ENCODE peak calls at places on chromosomes 7 and 10, in four cellular contexts. J, B, Q and H are unnamed samples.
A peak's percentile ranks its signal among the peaks of the same experiment; 100 is the strongest.

GRCh38 chr7:155388561-155388960 is 69.4 kb upstream of the EN2 start:
- DNase-seq in J (no peak), B (no peak), Q (no peak), H (no peak)

GRCh38 chr10:24465124-24465874 is 256.4 kb downstream of the KIAA1217 start:
- DNase-seq in J (no peak), B (peak; percentile 74), Q (no peak), H (no peak)

GRCh38 chr10:131739201-131739600 is 161.6 kb upstream of the PPP2R2D start:
- DNase-seq in J (no peak), B (no peak), Q (no peak), H (no peak)

GRCh38 chr7:119482209-119482608 is 790.8 kb upstream of the KCND2 start:
- DNase-seq in J (peak; percentile 43), B (no peak), Q (no peak), H (no peak)

GRCh38 chr10:93495654-93496321 is 624 bp upstream of the CEP55 start:
- DNase-seq in J (no peak), B (no peak), Q (peak; percentile 27), H (peak; percentile 11)

GRCh38 chr10:14822879-14823755 is 14.7 kb downstream of the CDNF start:
- DNase-seq in J (peak; percentile 16), B (no peak), Q (peak; percentile 23), H (peak; percentile 43)

GRCh38 chr7:17166824-17167379 is 131.6 kb upstream of the AHR start:
- DNase-seq in J (no peak), B (no peak), Q (no peak), H (no peak)

GRCh38 chr7:75869776-75870379 is 9.0 kb upstream of the RHBDD2 start:
- DNase-seq in J (no peak), B (no peak), Q (no peak), H (no peak)

GRCh38 chr10:104128214-104128613 is 6.2 kb downstream of the SFR1 start:
- DNase-seq in J (no peak), B (no peak), Q (no peak), H (no peak)

GRCh38 chr10:30820282-30820991 is 190.9 kb upstream of the LYZL2 start:
- DNase-seq in J (no peak), B (no peak), Q (no peak), H (no peak)

GRCh38 chr7:149224352-149224751 is 15.1 kb upstream of the ZNF212 start:
- DNase-seq in J (no peak), B (no peak), Q (no peak), H (no peak)

GRCh38 chr7:4200546-4201094 is 481.5 kb upstream of the FOXK1 start:
- DNase-seq in J (no peak), B (no peak), Q (no peak), H (no peak)

GRCh38 chr7:129535896-129536295 is 33.6 kb downstream of the SMKR1 start:
- DNase-seq in J (no peak), B (no peak), Q (no peak), H (peak; percentile 4)

GRCh38 chr10:124420254-124420653 is 1.5 kb upstream of the OAT start:
- DNase-seq in J (no peak), B (peak; percentile 69), Q (no peak), H (no peak)

GRCh38 chr7:40015790-40016296 is 65.8 kb downstream of the CDK13 start:
- DNase-seq in J (no peak), B (no peak), Q (no peak), H (no peak)

GRCh38 chr10:126917975-126918908 is 13.0 kb downstream of the DOCK1 start:
- DNase-seq in J (no peak), B (no peak), Q (no peak), H (no peak)

GRCh38 chr10:51765284-51765971 is 66.0 kb upstream of the CSTF2T start:
- DNase-seq in J (no peak), B (no peak), Q (no peak), H (no peak)

GRCh38 chr10:30219977-30220751 is 128.9 kb downstream of the MTPAP start:
- DNase-seq in J (no peak), B (no peak), Q (no peak), H (no peak)

GRCh38 chr10:78359641-78360091 is 326.0 kb downstream of the RPS24 start:
- DNase-seq in J (no peak), B (no peak), Q (no peak), H (no peak)

GRCh38 chr10:97673736-97674525 is 13.1 kb downstream of the AVPI1 start:
- DNase-seq in J (no peak), B (no peak), Q (no peak), H (no peak)

GRCh38 chr10:124916585-124917167 is 25.2 kb upstream of the ZRANB1 start:
- DNase-seq in J (peak; percentile 90), B (peak; percentile 99), Q (peak; percentile 98), H (peak; percentile 95)

GRCh38 chr10:110903280-110904278 is 15.4 kb downstream of the BBIP1 start:
- DNase-seq in J (no peak), B (no peak), Q (no peak), H (no peak)

DNA sequence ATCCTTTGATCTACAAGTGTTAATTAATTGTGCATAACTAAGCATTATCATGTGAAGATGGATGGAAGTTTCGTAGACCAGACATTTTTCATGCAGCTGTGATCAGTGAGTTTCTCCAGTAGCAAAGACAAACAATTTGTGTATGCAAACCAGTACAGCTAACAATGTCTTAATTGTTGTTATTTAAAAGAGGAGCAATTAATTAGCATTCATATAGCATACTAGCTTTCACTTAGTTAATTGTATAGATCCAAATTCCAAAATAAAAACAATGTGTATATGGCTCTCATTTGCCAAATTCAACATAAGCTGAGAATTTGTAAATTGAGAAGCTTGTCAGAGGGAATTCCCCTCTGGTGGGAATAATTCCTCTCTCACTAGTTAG is 22.6 kb upstream of the PRKCQ start:
- DNase-seq in J (no peak), B (no peak), Q (no peak), H (no peak)
- H3K27ac ChIP-seq in J (no peak overlapping the region), B (no peak overlapping the region), Q (no peak overlapping the region), H (no peak overlapping the region)

GRCh38 chr7:102317231-102318059 is 30.8 kb downstream of the SH2B2 start:
- DNase-seq in J (no peak), B (peak; percentile 24), Q (no peak), H (no peak)
- H3K4me3 ChIP-seq in J (no peak overlapping the region), B (no peak overlapping the region), Q (no peak overlapping the region), H (no peak overlapping the region)

GRCh38 chr7:90739731-90740130 is 143.6 kb downstream of the CDK14 start:
- DNase-seq in J (no peak), B (no peak), Q (no peak), H (no peak)

GRCh38 chr7:90736968-90737939 is 141.1 kb downstream of the CDK14 start:
- DNase-seq in J (no peak), B (no peak), Q (no peak), H (no peak)

GRCh38 chr7:90738249-90738648 is 142.1 kb downstream of the CDK14 start:
- DNase-seq in J (no peak), B (no peak), Q (no peak), H (no peak)

GRCh38 chr7:90743626-90744025 is 147.5 kb downstream of the CDK14 start:
- DNase-seq in J (no peak), B (no peak), Q (no peak), H (no peak)

DNA sequence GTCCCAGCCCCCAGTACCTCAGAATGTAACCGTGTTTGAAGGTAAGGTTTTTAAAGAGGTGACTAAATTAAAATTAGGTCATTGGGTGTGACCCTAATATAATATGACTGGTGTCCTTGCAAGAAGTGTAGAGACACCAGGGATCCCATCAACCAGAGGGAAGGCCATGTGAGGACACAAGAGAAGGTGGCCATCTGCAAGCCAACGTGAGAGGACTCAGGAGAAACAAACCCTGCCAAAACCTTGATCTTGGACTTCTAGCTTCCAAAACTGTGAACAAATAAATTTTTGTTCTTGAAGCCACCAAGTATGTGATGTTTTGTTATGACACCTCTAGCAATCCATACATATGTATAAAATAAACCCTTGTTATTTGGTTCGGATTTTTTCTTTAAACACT is 144.2 kb downstream of the CDK14 start:
- DNase-seq in J (no peak), B (no peak), Q (no peak), H (no peak)
- H3K36me3 ChIP-seq in J (no peaks in the 10 kb centered on the region), B (no peaks in the 10 kb centered on the region), Q (peaks cover 4% of the 10 kb centered on the region), H (no peaks in the 10 kb centered on the region)

DNA sequence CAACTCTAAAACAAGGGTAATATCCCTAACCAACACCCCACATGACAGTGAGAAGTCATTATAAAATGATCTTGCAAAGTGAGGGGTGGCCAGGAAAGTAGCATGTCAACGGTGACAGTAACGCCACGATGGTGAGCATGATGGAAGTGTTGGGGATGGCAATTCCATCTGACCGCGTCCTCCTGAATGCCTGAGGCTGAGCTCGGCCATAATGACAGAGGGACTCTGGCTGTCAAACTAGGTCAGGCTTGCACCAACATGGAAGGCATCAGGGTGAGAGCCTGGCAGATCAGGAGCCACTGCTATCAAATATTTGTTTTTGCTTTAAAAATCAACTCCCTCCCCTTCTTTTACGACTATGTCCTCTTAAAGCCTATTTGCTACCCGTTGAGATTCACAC is 55.7 kb upstream of the EFCAB10 start:
- DNase-seq in J (no peak), B (no peak), Q (no peak), H (no peak)
- H3K27ac ChIP-seq in J (no peak overlapping the region), B (no peak overlapping the region), Q (no peak overlapping the region), H (no peak overlapping the region)

DNA sequence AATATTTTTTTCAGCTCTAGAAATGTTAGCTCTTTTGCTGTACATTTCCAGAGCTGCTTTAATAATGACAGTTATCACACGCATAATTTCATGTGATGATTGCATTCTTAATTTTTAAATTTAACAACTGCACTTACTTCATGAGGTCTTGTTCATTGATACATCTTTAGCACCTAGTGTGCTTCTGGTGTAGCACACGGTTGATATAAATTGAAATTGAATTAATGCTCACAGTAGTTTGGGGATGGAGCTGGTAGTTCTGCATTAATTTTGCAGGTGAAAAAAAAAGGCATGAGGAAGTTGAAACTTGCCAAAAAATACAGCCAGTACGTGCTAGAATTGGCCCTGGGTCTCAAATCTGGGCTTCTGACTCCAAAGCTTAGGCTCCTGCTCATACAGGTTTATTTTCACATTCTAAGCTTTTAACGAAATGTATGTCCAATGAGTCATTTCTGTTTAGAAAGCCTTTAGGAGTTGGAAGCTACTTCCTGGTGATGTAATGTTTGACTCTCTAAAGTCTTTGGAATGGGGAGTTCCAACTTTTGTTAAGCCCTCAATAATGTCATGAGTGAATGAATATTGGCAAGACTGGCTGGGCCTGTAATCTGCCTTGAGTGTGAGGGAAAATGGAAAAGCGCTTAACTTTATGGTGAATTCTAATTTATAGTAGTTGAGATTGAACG is 62.5 kb downstream of the DAGLB start:
- DNase-seq in J (peak; percentile 58), B (no peak), Q (no peak), H (no peak)
- H3K4me3 ChIP-seq in J (no peak overlapping the region), B (no peak overlapping the region), Q (no peak overlapping the region), H (no peak overlapping the region)

GRCh38 chr7:70698219-70698832 is 433.6 kb upstream of the GALNT17 start:
- DNase-seq in J (no peak), B (no peak), Q (peak; percentile 45), H (no peak)
- H3K36me3 ChIP-seq in J (no peaks in the 10 kb centered on the region), B (no peaks in the 10 kb centered on the region), Q (peaks cover 5% of the 10 kb centered on the region), H (no peaks in the 10 kb centered on the region)

GRCh38 chr10:46272863-46273415 is 13.9 kb upstream of the ANTXRL start:
- DNase-seq in J (no peak), B (no peak), Q (no peak), H (no peak)
- H3K27ac ChIP-seq in J (no peak overlapping the region), B (no peak overlapping the region), Q (no peak overlapping the region), H (peak overlapping the region; percentile 23)